ENCODE peak calls at places on chromosomes 11 and 22, in nine cellular contexts. One of them, this sample, is unnamed.

GRCh38 chr22:35923026-35923425 is 105.6 kb downstream of the RBFOX2 start:
- DNase-seq in ovary: no peak
- DNase-seq in choroid plexus epithelial cell: no peak
- DNase-seq in kidney epithelial cell: no peak
- DNase-seq in BJ: no peak
- DNase-seq in gastrocnemius medialis: no peak
- DNase-seq in colonic mucosa: no peak
- DNase-seq in CD4-positive, alpha-beta memory T cell: no peak
- DNase-seq in GM23338: no peak
- DNase-seq in this sample: no peak

GRCh38 chr11:7654094-7654742 is 19.1 kb downstream of the CYB5R2 start:
- DNase-seq in CD4-positive, alpha-beta memory T cell: no peak
- DNase-seq in GM23338: no peak
- DNase-seq in BJ: no peak
- DNase-seq in gastrocnemius medialis: no peak
- DNase-seq in colonic mucosa: no peak
- DNase-seq in choroid plexus epithelial cell: no peak
- DNase-seq in ovary: no peak
- DNase-seq in kidney epithelial cell: no peak
- DNase-seq in this sample: no peak

GRCh38 chr11:65225284-65226102 is 36.3 kb upstream of the POLA2 start:
- DNase-seq in BJ: no peak
- DNase-seq in CD4-positive, alpha-beta memory T cell: peak; percentile 58
- DNase-seq in kidney epithelial cell: no peak
- DNase-seq in colonic mucosa: peak; percentile 58
- DNase-seq in gastrocnemius medialis: peak; percentile 42
- DNase-seq in GM23338: peak; percentile 88
- DNase-seq in choroid plexus epithelial cell: peak; percentile 74
- DNase-seq in ovary: peak; percentile 72
- DNase-seq in this sample: peak; percentile 77

GRCh38 chr22:38453065-38453672 is 1.8 kb downstream of the KCNJ4 start:
- DNase-seq in kidney epithelial cell: no peak
- DNase-seq in GM23338: no peak
- DNase-seq in CD4-positive, alpha-beta memory T cell: no peak
- DNase-seq in gastrocnemius medialis: no peak
- DNase-seq in BJ: no peak
- DNase-seq in choroid plexus epithelial cell: no peak
- DNase-seq in colonic mucosa: no peak
- DNase-seq in ovary: no peak
- DNase-seq in this sample: no peak

GRCh38 chr11:63565728-63566127 is 2.5 kb upstream of the PLAAT2 start:
- DNase-seq in gastrocnemius medialis: no peak
- DNase-seq in BJ: no peak
- DNase-seq in kidney epithelial cell: no peak
- DNase-seq in colonic mucosa: no peak
- DNase-seq in GM23338: no peak
- DNase-seq in choroid plexus epithelial cell: no peak
- DNase-seq in CD4-positive, alpha-beta memory T cell: no peak
- DNase-seq in ovary: no peak
- DNase-seq in this sample: peak; percentile 75

GRCh38 chr11:115608976-115609375 is 104.8 kb upstream of the CADM1 start:
- DNase-seq in GM23338: no peak
- DNase-seq in choroid plexus epithelial cell: no peak
- DNase-seq in ovary: no peak
- DNase-seq in colonic mucosa: no peak
- DNase-seq in BJ: no peak
- DNase-seq in gastrocnemius medialis: no peak
- DNase-seq in kidney epithelial cell: no peak
- DNase-seq in CD4-positive, alpha-beta memory T cell: no peak
- DNase-seq in this sample: no peak

GRCh38 chr11:134761361-134761760 is 349.3 kb upstream of the B3GAT1 start:
- DNase-seq in BJ: no peak
- DNase-seq in colonic mucosa: peak; percentile 7
- DNase-seq in ovary: no peak
- DNase-seq in choroid plexus epithelial cell: no peak
- DNase-seq in CD4-positive, alpha-beta memory T cell: no peak
- DNase-seq in gastrocnemius medialis: no peak
- DNase-seq in kidney epithelial cell: no peak
- DNase-seq in GM23338: no peak
- DNase-seq in this sample: no peak

GRCh38 chr11:96524475-96524874 is 134.7 kb downstream of the JRKL start:
- DNase-seq in colonic mucosa: no peak
- DNase-seq in CD4-positive, alpha-beta memory T cell: no peak
- DNase-seq in BJ: no peak
- DNase-seq in GM23338: no peak
- DNase-seq in kidney epithelial cell: no peak
- DNase-seq in ovary: no peak
- DNase-seq in choroid plexus epithelial cell: peak; percentile 28
- DNase-seq in gastrocnemius medialis: no peak
- DNase-seq in this sample: no peak

GRCh38 chr11:116457336-116458007 is 315.3 kb downstream of the BUD13 start:
- DNase-seq in GM23338: no peak
- DNase-seq in gastrocnemius medialis: no peak
- DNase-seq in choroid plexus epithelial cell: no peak
- DNase-seq in colonic mucosa: no peak
- DNase-seq in ovary: no peak
- DNase-seq in kidney epithelial cell: no peak
- DNase-seq in CD4-positive, alpha-beta memory T cell: no peak
- DNase-seq in BJ: no peak
- DNase-seq in this sample: no peak

GRCh38 chr22:46674367-46674781 is 54.2 kb downstream of the GRAMD4 start:
- DNase-seq in gastrocnemius medialis: no peak
- DNase-seq in ovary: peak; percentile 59
- DNase-seq in CD4-positive, alpha-beta memory T cell: peak; percentile 82
- DNase-seq in choroid plexus epithelial cell: no peak
- DNase-seq in GM23338: no peak
- DNase-seq in kidney epithelial cell: no peak
- DNase-seq in BJ: no peak
- DNase-seq in colonic mucosa: no peak
- DNase-seq in this sample: no peak

GRCh38 chr11:13009476-13009920 is 382 bp downstream of the RASSF10 start:
- DNase-seq in gastrocnemius medialis: no peak
- DNase-seq in BJ: no peak
- DNase-seq in GM23338: no peak
- DNase-seq in CD4-positive, alpha-beta memory T cell: no peak
- DNase-seq in choroid plexus epithelial cell: no peak
- DNase-seq in kidney epithelial cell: no peak
- DNase-seq in ovary: no peak
- DNase-seq in colonic mucosa: no peak
- DNase-seq in this sample: no peak

GRCh38 chr11:117839234-117839882 is 14.8 kb upstream of the FXYD2 start:
- DNase-seq in choroid plexus epithelial cell: no peak
- DNase-seq in GM23338: no peak
- DNase-seq in CD4-positive, alpha-beta memory T cell: no peak
- DNase-seq in colonic mucosa: no peak
- DNase-seq in gastrocnemius medialis: no peak
- DNase-seq in BJ: no peak
- DNase-seq in kidney epithelial cell: no peak
- DNase-seq in ovary: peak; percentile 10
- DNase-seq in this sample: no peak

GRCh38 chr11:44306469-44307244 is 3.3 kb downstream of the ALX4 start:
- DNase-seq in choroid plexus epithelial cell: no peak
- DNase-seq in gastrocnemius medialis: no peak
- DNase-seq in BJ: no peak
- DNase-seq in colonic mucosa: no peak
- DNase-seq in kidney epithelial cell: no peak
- DNase-seq in ovary: no peak
- DNase-seq in CD4-positive, alpha-beta memory T cell: no peak
- DNase-seq in GM23338: no peak
- DNase-seq in this sample: no peak

GRCh38 chr11:44305643-44306468 is 4.1 kb downstream of the ALX4 start:
- DNase-seq in BJ: no peak
- DNase-seq in GM23338: no peak
- DNase-seq in choroid plexus epithelial cell: peak; percentile 32
- DNase-seq in colonic mucosa: peak; percentile 27
- DNase-seq in gastrocnemius medialis: no peak
- DNase-seq in ovary: no peak
- DNase-seq in CD4-positive, alpha-beta memory T cell: peak; percentile 27
- DNase-seq in kidney epithelial cell: no peak
- DNase-seq in this sample: no peak

GRCh38 chr11:44303401-44303938 is 6.5 kb downstream of the ALX4 start:
- DNase-seq in choroid plexus epithelial cell: no peak
- DNase-seq in CD4-positive, alpha-beta memory T cell: no peak
- DNase-seq in ovary: no peak
- DNase-seq in kidney epithelial cell: no peak
- DNase-seq in GM23338: no peak
- DNase-seq in gastrocnemius medialis: no peak
- DNase-seq in BJ: no peak
- DNase-seq in colonic mucosa: no peak
- DNase-seq in this sample: no peak

GRCh38 chr11:44304091-44305084 is 5.6 kb downstream of the ALX4 start:
- DNase-seq in kidney epithelial cell: no peak
- DNase-seq in colonic mucosa: no peak
- DNase-seq in ovary: no peak
- DNase-seq in gastrocnemius medialis: no peak
- DNase-seq in GM23338: peak; percentile 73
- DNase-seq in choroid plexus epithelial cell: no peak
- DNase-seq in BJ: no peak
- DNase-seq in CD4-positive, alpha-beta memory T cell: no peak
- DNase-seq in this sample: no peak

DNA sequence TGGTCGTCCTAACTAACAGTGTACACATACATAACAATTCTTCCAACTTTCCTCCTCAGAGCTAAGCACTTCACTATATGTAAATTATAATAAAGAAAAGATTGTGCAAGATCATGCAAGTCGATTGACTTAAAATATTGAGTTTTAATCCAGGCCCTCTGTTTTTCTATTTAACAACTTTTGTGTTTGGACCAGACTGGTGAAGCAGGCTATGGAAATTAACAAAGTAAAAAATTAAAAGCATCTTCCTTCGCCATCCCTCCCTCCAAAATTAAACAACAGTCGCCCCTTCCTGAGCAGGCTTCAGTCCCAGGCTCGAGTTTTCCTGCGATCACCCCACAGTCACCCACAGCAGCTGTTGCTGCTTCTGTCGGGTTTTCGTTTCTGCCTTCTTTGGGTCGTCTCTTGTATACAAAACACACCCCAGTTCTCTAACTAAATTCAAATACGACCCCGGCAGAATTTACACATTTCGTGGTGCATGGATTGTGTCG is 4.7 kb downstream of the ALX4 start:
- DNase-seq in choroid plexus epithelial cell: no peak
- DNase-seq in gastrocnemius medialis: no peak
- DNase-seq in BJ: no peak
- DNase-seq in ovary: no peak
- DNase-seq in GM23338: no peak
- DNase-seq in kidney epithelial cell: no peak
- DNase-seq in CD4-positive, alpha-beta memory T cell: no peak
- DNase-seq in colonic mucosa: no peak
- DNase-seq in this sample: no peak
- H3K4me3 ChIP-seq in choroid plexus epithelial cell: peak overlapping the region; percentile 50
- H3K4me3 ChIP-seq in gastrocnemius medialis: peak overlapping the region; percentile 48
- H3K4me3 ChIP-seq in BJ: peak overlapping the region; percentile 45
- H3K4me3 ChIP-seq in ovary: peak overlapping the region; percentile 34
- H3K4me3 ChIP-seq in GM23338: peak overlapping the region; percentile 53
- H3K4me3 ChIP-seq in kidney epithelial cell: no peak overlapping the region
- H3K4me3 ChIP-seq in CD4-positive, alpha-beta memory T cell: peak overlapping the region; percentile 52
- H3K4me3 ChIP-seq in colonic mucosa: peak overlapping the region; percentile 56
- H3K4me3 ChIP-seq in this sample: no peak overlapping the region

DNA sequence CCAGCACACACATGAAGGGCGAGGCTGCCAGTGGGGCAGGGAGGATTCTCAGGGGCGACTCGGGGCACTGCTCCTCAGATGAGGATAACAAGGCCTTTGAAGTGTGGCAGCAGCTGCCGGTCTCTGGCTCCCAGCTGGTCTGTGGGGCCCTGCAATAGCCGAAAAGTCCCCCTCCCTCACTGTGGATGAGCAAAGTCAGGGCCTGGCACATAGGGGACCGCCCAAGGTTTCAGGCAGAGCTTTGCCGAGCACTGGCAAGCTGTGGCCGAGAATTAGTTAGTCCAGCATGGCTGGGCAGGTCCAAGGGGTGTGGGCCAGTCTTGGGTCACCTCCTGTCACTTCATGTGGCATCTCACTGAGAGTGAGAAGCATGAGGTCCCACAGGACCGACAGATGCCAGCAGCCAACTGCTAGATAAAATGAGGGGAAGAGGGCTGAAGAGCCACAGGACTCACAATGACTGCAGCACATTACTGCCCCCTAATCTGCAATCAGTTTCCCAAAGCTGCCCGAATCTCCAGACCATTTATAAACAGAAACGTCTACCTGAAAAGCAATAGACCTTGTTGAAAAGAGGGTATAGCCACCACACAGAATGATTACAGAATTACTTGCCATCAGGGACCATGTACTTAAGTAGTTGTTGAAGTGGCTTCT is 12.5 kb upstream of the TEF start:
- DNase-seq in gastrocnemius medialis: peak; percentile 54
- DNase-seq in GM23338: no peak
- DNase-seq in colonic mucosa: no peak
- DNase-seq in BJ: no peak
- DNase-seq in ovary: peak; percentile 46
- DNase-seq in choroid plexus epithelial cell: no peak
- DNase-seq in kidney epithelial cell: no peak
- DNase-seq in CD4-positive, alpha-beta memory T cell: no peak
- DNase-seq in this sample: no peak
- H3K4me3 ChIP-seq in gastrocnemius medialis: no peak overlapping the region
- H3K4me3 ChIP-seq in GM23338: no peak overlapping the region
- H3K4me3 ChIP-seq in colonic mucosa: no peak overlapping the region
- H3K4me3 ChIP-seq in BJ: no peak overlapping the region
- H3K4me3 ChIP-seq in ovary: peak overlapping the region; percentile 62
- H3K4me3 ChIP-seq in choroid plexus epithelial cell: no peak overlapping the region
- H3K4me3 ChIP-seq in kidney epithelial cell: no peak overlapping the region
- H3K4me3 ChIP-seq in CD4-positive, alpha-beta memory T cell: no peak overlapping the region
- H3K4me3 ChIP-seq in this sample: no peak overlapping the region

DNA sequence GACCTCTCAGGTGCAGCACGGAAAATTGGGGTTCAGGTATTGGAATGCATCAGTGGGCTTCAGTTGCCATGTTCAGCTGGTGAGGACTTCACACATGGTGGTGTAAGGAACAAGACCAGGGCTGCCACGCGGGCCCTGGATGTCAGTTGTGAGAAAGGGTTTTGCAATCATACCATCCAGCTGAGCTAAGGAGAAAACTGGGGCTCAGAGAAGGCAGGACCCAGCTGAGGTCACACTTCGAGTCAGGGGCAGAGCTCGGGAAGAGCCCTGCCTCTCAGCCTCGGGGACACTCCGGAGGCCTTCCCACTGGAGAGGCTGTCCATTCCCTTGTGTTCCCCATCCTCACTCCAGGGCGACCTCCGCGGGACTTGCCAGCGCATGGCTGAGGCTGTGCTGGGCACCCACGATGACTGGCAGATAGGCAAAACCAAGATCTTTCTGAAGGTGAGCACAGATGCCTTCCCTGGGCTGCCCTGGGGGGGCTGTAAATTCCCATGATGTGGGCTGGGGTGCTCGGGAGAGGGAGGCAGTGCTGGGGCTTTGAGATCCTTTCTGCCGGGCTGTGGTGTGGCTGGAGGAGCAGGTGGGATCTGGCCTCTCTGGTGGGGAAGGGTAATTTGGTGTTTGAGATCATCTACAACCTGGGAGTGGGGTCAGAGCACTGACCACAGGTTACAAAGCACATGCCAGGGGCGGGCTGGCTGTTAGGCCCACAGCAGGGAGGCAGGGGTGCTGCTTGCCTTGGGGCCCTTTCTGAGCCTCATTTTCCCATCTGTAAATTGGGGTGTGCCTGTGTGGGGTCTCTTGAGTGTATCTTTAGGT is 47.2 kb downstream of the MYO7A start:
- DNase-seq in ovary: no peak
- DNase-seq in GM23338: no peak
- DNase-seq in choroid plexus epithelial cell: no peak
- DNase-seq in gastrocnemius medialis: peak; percentile 24
- DNase-seq in colonic mucosa: no peak
- DNase-seq in CD4-positive, alpha-beta memory T cell: no peak
- DNase-seq in kidney epithelial cell: no peak
- DNase-seq in BJ: no peak
- DNase-seq in this sample: no peak
- H3K4me3 ChIP-seq in ovary: no peak overlapping the region
- H3K4me3 ChIP-seq in GM23338: no peak overlapping the region
- H3K4me3 ChIP-seq in choroid plexus epithelial cell: no peak overlapping the region
- H3K4me3 ChIP-seq in gastrocnemius medialis: peak overlapping the region; percentile 6
- H3K4me3 ChIP-seq in colonic mucosa: no peak overlapping the region
- H3K4me3 ChIP-seq in CD4-positive, alpha-beta memory T cell: no peak overlapping the region
- H3K4me3 ChIP-seq in kidney epithelial cell: no peak overlapping the region
- H3K4me3 ChIP-seq in BJ: no peak overlapping the region
- H3K4me3 ChIP-seq in this sample: no peak overlapping the region

GRCh38 chr11:37533087-37533486 is 935.1 kb upstream of the RAG2 start:
- DNase-seq in kidney epithelial cell: no peak
- DNase-seq in GM23338: no peak
- DNase-seq in choroid plexus epithelial cell: no peak
- DNase-seq in BJ: no peak
- DNase-seq in gastrocnemius medialis: no peak
- DNase-seq in ovary: no peak
- DNase-seq in colonic mucosa: no peak
- DNase-seq in CD4-positive, alpha-beta memory T cell: no peak
- DNase-seq in this sample: no peak
- H3K4me3 ChIP-seq in kidney epithelial cell: no peak overlapping the region
- H3K4me3 ChIP-seq in GM23338: no peak overlapping the region
- H3K4me3 ChIP-seq in choroid plexus epithelial cell: no peak overlapping the region
- H3K4me3 ChIP-seq in BJ: no peak overlapping the region
- H3K4me3 ChIP-seq in gastrocnemius medialis: no peak overlapping the region
- H3K4me3 ChIP-seq in ovary: no peak overlapping the region
- H3K4me3 ChIP-seq in colonic mucosa: no peak overlapping the region
- H3K4me3 ChIP-seq in CD4-positive, alpha-beta memory T cell: no peak overlapping the region
- H3K4me3 ChIP-seq in this sample: no peak overlapping the region